ENCODE peak calls at places on chromosomes 11 and 22, in eight cellular contexts. T is GM12878, R is transverse colon, J is tibial nerve, Q is H1, W is Peyer's patch, Z is adrenal gland, I is prostate gland. N is an unnamed sample. For H3K4me1 and H3K9me3, the result is how much of the 10 kb centered on the place peaks cover.

GRCh38 chr11:120214581-120214980 is 3.7 kb downstream of the OAF start:
- DNase-seq in T (no peak), R (no peak), J (no peak), Q (no peak), W (no peak), Z (no peak), I (no peak), N (no peak)

GRCh38 chr22:31001124-31001770 is 32.2 kb downstream of the TUG1 start:
- DNase-seq in T (no peak), R (no peak), J (no peak), Q (no peak), W (no peak), Z (peak), I (no peak), N (no peak)

GRCh38 chr11:125457814-125458343 is 38.2 kb downstream of the FEZ1 start:
- DNase-seq in T (no peak), R (peak), J (peak), Q (peak), W (no peak), Z (no peak), I (no peak), N (no peak)

GRCh38 chr11:17890333-17890732 is 122.5 kb downstream of the SERGEF start:
- DNase-seq in T (no peak), R (no peak), J (no peak), Q (no peak), W (no peak), Z (no peak), I (no peak), N (no peak)

GRCh38 chr11:45920531-45921477 is 1.7 kb upstream of the LARGE2 start:
- DNase-seq in T (no peak), R (no peak), J (no peak), Q (no peak), W (no peak), Z (no peak), I (no peak), N (no peak)

GRCh38 chr11:61919841-61920631 is 2.7 kb upstream of the RAB3IL1 start:
- DNase-seq in T (no peak), R (no peak), J (no peak), Q (peak), W (peak), Z (no peak), I (no peak), N (no peak)

GRCh38 chr22:20567371-20567847 is 60.0 kb downstream of the MED15 start:
- DNase-seq in T (no peak), R (no peak), J (no peak), Q (no peak), W (peak), Z (no peak), I (no peak), N (no peak)

GRCh38 chr22:42807185-42807584 is 49.9 kb downstream of the ARFGAP3 start:
- DNase-seq in T (no peak), R (no peak), J (no peak), Q (no peak), W (no peak), Z (no peak), I (no peak), N (no peak)

GRCh38 chr11:71425851-71426250 is 22.3 kb downstream of the DHCR7 start:
- DNase-seq in T (no peak), R (no peak), J (no peak), Q (no peak), W (no peak), Z (no peak), I (peak), N (no peak)

GRCh38 chr11:92765965-92766371 is 203.5 kb upstream of the MTNR1B start:
- DNase-seq in T (no peak), R (no peak), J (peak), Q (peak), W (no peak), Z (peak), I (no peak), N (no peak)

GRCh38 chr11:121352301-121352891 is 59.8 kb downstream of the SC5D start:
- DNase-seq in T (no peak), R (no peak), J (no peak), Q (no peak), W (no peak), Z (no peak), I (peak), N (no peak)

GRCh38 chr11:73239571-73240189 is 21.6 kb downstream of the P2RY2 start:
- DNase-seq in T (no peak), R (no peak), J (no peak), Q (no peak), W (peak), Z (no peak), I (no peak), N (no peak)

DNA sequence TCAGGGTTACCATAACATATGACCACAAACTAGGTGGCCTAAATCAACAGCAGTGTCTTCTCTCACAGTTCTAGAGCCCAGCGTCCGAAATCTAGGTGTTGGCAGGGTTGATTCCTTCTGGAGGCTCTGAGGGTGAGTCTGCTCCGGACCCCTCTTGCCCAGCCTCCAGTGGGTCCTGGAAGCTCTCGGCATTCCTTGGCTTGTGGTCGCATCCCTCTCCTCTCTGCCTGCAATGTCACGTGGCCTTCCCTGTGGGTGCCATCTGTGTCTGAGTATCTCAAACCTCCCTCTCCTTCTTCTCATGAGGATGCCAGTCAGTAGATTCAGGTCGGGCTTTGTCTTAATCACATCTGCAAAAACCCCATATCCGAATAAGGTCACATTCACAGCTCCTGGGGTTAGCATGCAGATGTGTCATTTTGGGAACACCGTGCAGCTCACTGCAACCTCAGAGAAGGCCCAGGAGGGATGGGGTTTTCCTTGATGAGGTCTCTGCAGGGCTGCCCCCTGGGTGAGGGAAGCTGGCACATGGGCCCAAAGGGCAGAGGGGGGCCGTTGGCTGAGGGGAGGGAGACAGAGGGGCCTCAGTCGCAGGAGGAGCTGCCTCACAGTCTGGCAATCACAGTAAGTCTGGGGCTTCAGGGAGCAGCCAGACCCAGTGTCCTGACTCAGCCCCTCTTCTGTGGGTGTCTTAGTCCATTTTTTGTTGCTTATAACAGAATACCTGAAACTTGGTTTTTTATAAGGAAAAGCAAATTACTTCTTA is 41.2 kb downstream of the PARVG start:
- DNase-seq in T (no peak), R (no peak), J (no peak), Q (peak), W (no peak), Z (no peak), I (no peak), N (no peak)
- H3K4me1 ChIP-seq in T (under half), R (under half), J (under half), Q (under half), W (under half), Z (under half), I (under half), N (under half)

GRCh38 chr11:117876049-117876340 is 463 bp downstream of the FXYD6 start:
- DNase-seq in T (no peak), R (no peak), J (no peak), Q (no peak), W (no peak), Z (no peak), I (no peak), N (no peak)

GRCh38 chr11:117876341-117877119 is at the start of gene FXYD6:
- DNase-seq in T (no peak), R (peak), J (no peak), Q (peak), W (no peak), Z (peak), I (no peak), N (no peak)

GRCh38 chr11:117878314-117878938 is 2.0 kb upstream of the FXYD6 start:
- DNase-seq in T (no peak), R (no peak), J (no peak), Q (no peak), W (no peak), Z (no peak), I (no peak), N (no peak)

GRCh38 chr11:117875397-117876048 is 935 bp downstream of the FXYD6 start:
- DNase-seq in T (no peak), R (no peak), J (no peak), Q (peak), W (no peak), Z (no peak), I (no peak), N (no peak)

DNA sequence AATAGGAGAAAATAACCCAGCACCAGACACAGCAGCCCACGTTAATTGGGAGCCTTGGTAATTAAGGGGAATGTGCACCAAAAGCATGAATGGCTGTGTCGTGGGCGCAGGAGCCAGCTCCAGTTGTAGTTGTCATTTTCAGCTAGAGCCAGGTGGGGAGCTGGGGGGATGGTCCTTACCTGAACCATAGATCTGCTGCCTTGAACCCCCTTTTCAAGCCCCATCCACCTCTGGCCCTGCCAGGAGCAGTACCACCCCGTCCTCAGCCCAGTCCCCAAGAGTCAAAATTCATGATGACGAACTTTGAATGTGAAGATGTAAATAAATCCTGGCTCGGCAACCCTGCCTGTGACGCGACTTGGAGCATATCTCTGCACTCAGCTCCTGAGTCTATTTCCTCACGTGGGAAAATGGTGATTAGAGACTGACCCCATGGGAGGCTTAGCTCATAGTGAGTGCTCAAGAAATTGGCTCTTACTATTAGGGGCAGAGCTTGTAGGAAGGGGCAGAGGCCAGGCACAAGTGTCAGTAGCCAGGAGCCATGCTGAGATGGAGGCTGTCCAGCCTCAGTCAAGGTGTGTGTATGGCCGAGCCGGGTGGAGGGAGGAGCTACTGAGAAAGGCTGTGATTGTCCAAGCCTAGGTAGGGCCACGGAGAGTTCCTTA is 794 bp upstream of the FXYD6 start:
- DNase-seq in T (no peak), R (no peak), J (no peak), Q (no peak), W (no peak), Z (peak), I (no peak), N (no peak)
- TF ChIP-seq POLR2A in T (no peak), R (no peak), J (no peak), Q (no peak), W (no peak), Z (no peak), I (no peak), N (no peak)

GRCh38 chr11:42243370-42243769 is 783.9 kb upstream of the LRRC4C start:
- DNase-seq in T (no peak), R (no peak), J (no peak), Q (no peak), W (no peak), Z (no peak), I (no peak), N (no peak)
- H3K9me3 ChIP-seq in T (under half), R (under half), J (under half), Q (under half), W (under half), Z (under half), I (under half), N (under half)

DNA sequence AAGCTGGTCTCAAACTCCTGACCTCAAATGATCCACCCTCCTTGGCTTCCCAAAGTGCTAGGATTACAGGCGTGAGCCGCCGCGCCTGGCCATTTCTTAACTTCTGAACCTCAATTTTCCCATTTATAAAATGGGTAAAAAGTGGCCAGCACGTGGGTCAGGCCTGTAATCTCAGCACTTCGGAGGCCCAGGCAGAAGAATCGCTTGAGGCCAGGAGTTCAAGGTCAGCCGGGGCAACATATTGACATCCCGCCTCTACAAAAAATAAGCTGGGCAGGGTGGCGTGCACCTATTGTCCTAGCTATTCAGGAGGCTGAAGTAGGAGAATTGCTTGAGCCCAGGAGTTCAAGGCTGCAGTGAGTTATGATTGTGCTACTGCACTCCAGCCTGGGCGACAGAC is 6.5 kb upstream of the DDX6 start:
- DNase-seq in T (no peak), R (no peak), J (no peak), Q (no peak), W (no peak), Z (no peak), I (no peak), N (no peak)
- H3K4me1 ChIP-seq in T (under half), R (under half), J (under half), Q (under half), W (under half), Z (under half), I (under half), N (under half)

DNA sequence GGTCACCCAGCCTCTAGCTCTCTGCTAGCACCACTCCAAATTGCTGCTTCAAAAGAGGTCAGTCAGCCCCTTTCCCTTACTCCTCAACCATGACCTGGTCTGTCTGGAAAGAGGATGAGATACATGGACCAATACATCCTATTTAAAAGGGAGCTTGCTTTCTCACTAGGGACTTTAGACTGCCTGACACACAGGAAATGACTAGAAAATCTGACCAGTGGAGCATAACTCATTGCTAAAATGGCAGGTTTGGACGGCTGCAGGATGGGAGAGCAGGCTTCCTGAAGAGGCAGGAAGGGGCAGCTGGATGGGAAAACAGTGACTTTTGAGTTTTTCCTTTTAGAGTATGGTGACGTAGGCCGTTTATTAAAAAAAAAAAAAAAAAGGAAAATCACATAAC is 25.3 kb downstream of the STIM1 start:
- DNase-seq in T (no peak), R (no peak), J (no peak), Q (no peak), W (no peak), Z (no peak), I (no peak), N (no peak)
- TF ChIP-seq POLR2A in T (peak), R (no peak), J (no peak), Q (no peak), W (no peak), Z (no peak), I (no peak), N (no peak)